ENCODE peak calls at places on chromosomes 13 and 19, in four cellular contexts. One of them, this sample, is unnamed.

GRCh38 chr13:28678809-28679208 is 19.9 kb downstream of the POMP start:
- DNase-seq in iPS DF 6.9: no peak
- DNase-seq in effector memory CD4-positive, alpha-beta T cell: no peak
- DNase-seq in upper lobe of left lung: no peak
- DNase-seq in this sample: no peak

GRCh38 chr13:99955107-99955746 is 16.3 kb downstream of the ZIC5 start:
- DNase-seq in upper lobe of left lung: no peak
- DNase-seq in effector memory CD4-positive, alpha-beta T cell: no peak
- DNase-seq in iPS DF 6.9: no peak
- DNase-seq in this sample: no peak

GRCh38 chr13:36029171-36029570 is 102.0 kb downstream of the DCLK1 start:
- DNase-seq in effector memory CD4-positive, alpha-beta T cell: no peak
- DNase-seq in iPS DF 6.9: no peak
- DNase-seq in upper lobe of left lung: no peak
- DNase-seq in this sample: no peak

GRCh38 chr19:41868120-41868988 is 8.3 kb downstream of the RPS19 start:
- DNase-seq in upper lobe of left lung: peak
- DNase-seq in effector memory CD4-positive, alpha-beta T cell: no peak
- DNase-seq in iPS DF 6.9: no peak
- DNase-seq in this sample: no peak

GRCh38 chr19:19548915-19549537 is 11.0 kb downstream of the CILP2 start:
- DNase-seq in upper lobe of left lung: no peak
- DNase-seq in effector memory CD4-positive, alpha-beta T cell: no peak
- DNase-seq in iPS DF 6.9: no peak
- DNase-seq in this sample: no peak

GRCh38 chr13:39892731-39893293 is 237.3 kb downstream of the COG6 start:
- DNase-seq in effector memory CD4-positive, alpha-beta T cell: no peak
- DNase-seq in upper lobe of left lung: no peak
- DNase-seq in iPS DF 6.9: no peak
- DNase-seq in this sample: no peak

GRCh38 chr19:35395762-35396199 is 24.9 kb downstream of the GPR42 start:
- DNase-seq in upper lobe of left lung: peak
- DNase-seq in iPS DF 6.9: no peak
- DNase-seq in effector memory CD4-positive, alpha-beta T cell: no peak
- DNase-seq in this sample: no peak

GRCh38 chr19:30310806-30311121 is 61.4 kb upstream of the ZNF536 start:
- DNase-seq in upper lobe of left lung: no peak
- DNase-seq in effector memory CD4-positive, alpha-beta T cell: no peak
- DNase-seq in iPS DF 6.9: no peak
- DNase-seq in this sample: no peak

GRCh38 chr13:110916671-110917142 is 1.8 kb upstream of the ANKRD10 start:
- DNase-seq in iPS DF 6.9: no peak
- DNase-seq in effector memory CD4-positive, alpha-beta T cell: no peak
- DNase-seq in upper lobe of left lung: no peak
- DNase-seq in this sample: no peak

GRCh38 chr13:60454425-60454824 is 57.4 kb downstream of the TDRD3 start:
- DNase-seq in effector memory CD4-positive, alpha-beta T cell: no peak
- DNase-seq in iPS DF 6.9: no peak
- DNase-seq in upper lobe of left lung: no peak
- DNase-seq in this sample: no peak

GRCh38 chr13:73317140-73317539 is 258.3 kb downstream of the KLF5 start:
- DNase-seq in upper lobe of left lung: no peak
- DNase-seq in iPS DF 6.9: no peak
- DNase-seq in effector memory CD4-positive, alpha-beta T cell: no peak
- DNase-seq in this sample: no peak

GRCh38 chr19:56654151-56654550 is 11.2 kb downstream of the SMIM17 start:
- DNase-seq in effector memory CD4-positive, alpha-beta T cell: no peak
- DNase-seq in upper lobe of left lung: no peak
- DNase-seq in iPS DF 6.9: no peak
- DNase-seq in this sample: no peak

GRCh38 chr13:35954207-35954560 is 177.0 kb downstream of the DCLK1 start:
- DNase-seq in effector memory CD4-positive, alpha-beta T cell: no peak
- DNase-seq in upper lobe of left lung: no peak
- DNase-seq in iPS DF 6.9: no peak
- DNase-seq in this sample: no peak

GRCh38 chr19:18194554-18195238 is 1.7 kb downstream of the MPV17L2 start:
- DNase-seq in effector memory CD4-positive, alpha-beta T cell: no peak
- DNase-seq in iPS DF 6.9: no peak
- DNase-seq in upper lobe of left lung: peak
- DNase-seq in this sample: peak

GRCh38 chr19:34096020-34096915 is 76.0 kb upstream of the LSM14A start:
- DNase-seq in iPS DF 6.9: no peak
- DNase-seq in upper lobe of left lung: no peak
- DNase-seq in effector memory CD4-positive, alpha-beta T cell: no peak
- DNase-seq in this sample: no peak

GRCh38 chr13:51361111-51361510 is 21.6 kb downstream of the SERPINE3 start:
- DNase-seq in effector memory CD4-positive, alpha-beta T cell: no peak
- DNase-seq in iPS DF 6.9: no peak
- DNase-seq in upper lobe of left lung: no peak
- DNase-seq in this sample: no peak

DNA sequence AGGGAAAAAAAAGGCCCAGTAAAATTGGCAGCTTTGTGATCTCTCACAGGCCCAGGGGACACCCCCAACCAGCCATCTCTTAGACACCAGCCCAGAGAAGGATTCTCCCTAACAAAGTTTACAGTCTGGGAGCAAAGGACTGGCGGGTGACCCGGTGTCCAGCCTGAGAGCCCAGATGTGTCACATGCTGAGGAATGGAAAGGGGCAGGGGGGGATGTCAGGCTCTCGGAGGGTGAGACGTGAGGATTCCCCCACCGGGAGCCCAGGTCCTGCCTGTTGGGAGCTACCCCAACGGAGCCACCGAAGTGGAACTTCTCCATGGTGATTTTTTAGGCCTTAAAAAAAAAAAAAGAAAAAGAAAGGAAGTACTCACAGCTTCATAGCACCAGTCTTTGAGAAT is 4.8 kb upstream of the CTXN1 start:
- DNase-seq in effector memory CD4-positive, alpha-beta T cell: no peak
- DNase-seq in iPS DF 6.9: no peak
- DNase-seq in upper lobe of left lung: no peak
- DNase-seq in this sample: no peak
- H3K27ac ChIP-seq in effector memory CD4-positive, alpha-beta T cell: no peak
- H3K27ac ChIP-seq in iPS DF 6.9: no peak
- H3K27ac ChIP-seq in upper lobe of left lung: no peak
- H3K27ac ChIP-seq in this sample: peak

GRCh38 chr19:3285647-3286176 is 61.3 kb downstream of the CELF5 start:
- DNase-seq in upper lobe of left lung: no peak
- DNase-seq in iPS DF 6.9: no peak
- DNase-seq in effector memory CD4-positive, alpha-beta T cell: peak
- DNase-seq in this sample: peak
- H3K4me3 ChIP-seq in upper lobe of left lung: peak
- H3K4me3 ChIP-seq in iPS DF 6.9: peak
- H3K4me3 ChIP-seq in effector memory CD4-positive, alpha-beta T cell: no peak
- H3K4me3 ChIP-seq in this sample: no peak

GRCh38 chr19:12155324-12155723 is 1.2 kb downstream of the ZNF625 start:
- DNase-seq in iPS DF 6.9: no peak
- DNase-seq in effector memory CD4-positive, alpha-beta T cell: no peak
- DNase-seq in upper lobe of left lung: no peak
- DNase-seq in this sample: no peak
- H3K27ac ChIP-seq in iPS DF 6.9: no peak
- H3K27ac ChIP-seq in effector memory CD4-positive, alpha-beta T cell: no peak
- H3K27ac ChIP-seq in upper lobe of left lung: peak
- H3K27ac ChIP-seq in this sample: peak

DNA sequence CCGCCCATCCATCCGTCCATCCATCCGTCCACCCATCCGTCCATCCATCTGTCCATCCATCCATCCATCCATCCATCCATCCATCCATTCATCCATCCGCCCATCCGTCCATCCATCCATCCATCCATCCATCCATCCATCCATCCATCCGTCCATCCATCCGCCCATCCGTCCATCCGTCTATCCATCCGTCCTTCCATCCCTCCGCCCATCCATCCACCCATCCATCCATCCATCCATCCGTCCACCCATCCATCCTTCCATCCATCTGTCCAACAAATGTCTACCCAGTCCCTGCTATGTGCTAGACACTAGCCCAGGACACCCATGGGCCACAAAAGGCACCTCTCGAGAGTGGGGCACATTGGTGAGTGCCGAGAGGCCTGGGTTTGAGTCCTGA is 15.7 kb downstream of the LRRC4B start:
- DNase-seq in iPS DF 6.9: no peak
- DNase-seq in upper lobe of left lung: no peak
- DNase-seq in effector memory CD4-positive, alpha-beta T cell: no peak
- DNase-seq in this sample: no peak
- H3K4me3 ChIP-seq in iPS DF 6.9: no peak
- H3K4me3 ChIP-seq in upper lobe of left lung: no peak
- H3K4me3 ChIP-seq in effector memory CD4-positive, alpha-beta T cell: no peak
- H3K4me3 ChIP-seq in this sample: no peak

DNA sequence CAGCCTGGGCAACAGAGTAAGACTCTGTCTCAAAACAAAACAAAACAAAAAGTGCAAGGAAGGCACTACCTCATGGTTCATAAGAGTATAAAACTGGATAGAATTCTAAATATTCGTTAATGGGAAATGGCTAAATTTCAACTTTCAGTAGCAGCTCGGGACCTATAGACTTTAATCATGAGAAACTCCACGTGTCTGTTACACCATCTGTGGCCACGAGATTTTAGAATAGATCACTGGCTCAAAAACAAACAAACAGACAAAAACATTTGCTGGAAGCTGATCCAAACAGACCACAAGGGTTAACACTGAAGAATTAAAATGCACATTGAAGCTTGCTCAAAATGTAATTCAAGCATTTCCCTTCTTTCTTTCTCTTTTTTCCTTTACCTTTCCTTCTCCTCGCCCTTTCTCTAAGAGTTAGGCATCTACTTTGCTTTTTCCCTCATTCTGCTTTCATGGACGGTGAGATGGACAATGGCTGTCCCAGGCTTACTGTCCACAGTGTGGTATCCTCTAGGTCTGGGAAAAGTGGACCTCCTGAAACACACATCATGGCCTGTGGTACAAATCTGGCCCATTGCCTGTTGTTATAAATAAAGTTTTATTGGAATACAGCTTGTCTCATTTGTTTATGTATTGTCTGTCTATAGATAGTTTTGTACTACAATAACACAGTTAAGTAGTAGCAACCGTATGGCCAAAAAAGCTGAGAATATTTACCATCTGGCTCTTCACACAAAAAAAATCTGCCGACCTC is 10.3 kb downstream of the ELAVL1 start:
- DNase-seq in iPS DF 6.9: no peak
- DNase-seq in upper lobe of left lung: no peak
- DNase-seq in effector memory CD4-positive, alpha-beta T cell: no peak
- DNase-seq in this sample: no peak
- H3K27ac ChIP-seq in iPS DF 6.9: no peak
- H3K27ac ChIP-seq in upper lobe of left lung: no peak
- H3K27ac ChIP-seq in effector memory CD4-positive, alpha-beta T cell: no peak
- H3K27ac ChIP-seq in this sample: no peak

DNA sequence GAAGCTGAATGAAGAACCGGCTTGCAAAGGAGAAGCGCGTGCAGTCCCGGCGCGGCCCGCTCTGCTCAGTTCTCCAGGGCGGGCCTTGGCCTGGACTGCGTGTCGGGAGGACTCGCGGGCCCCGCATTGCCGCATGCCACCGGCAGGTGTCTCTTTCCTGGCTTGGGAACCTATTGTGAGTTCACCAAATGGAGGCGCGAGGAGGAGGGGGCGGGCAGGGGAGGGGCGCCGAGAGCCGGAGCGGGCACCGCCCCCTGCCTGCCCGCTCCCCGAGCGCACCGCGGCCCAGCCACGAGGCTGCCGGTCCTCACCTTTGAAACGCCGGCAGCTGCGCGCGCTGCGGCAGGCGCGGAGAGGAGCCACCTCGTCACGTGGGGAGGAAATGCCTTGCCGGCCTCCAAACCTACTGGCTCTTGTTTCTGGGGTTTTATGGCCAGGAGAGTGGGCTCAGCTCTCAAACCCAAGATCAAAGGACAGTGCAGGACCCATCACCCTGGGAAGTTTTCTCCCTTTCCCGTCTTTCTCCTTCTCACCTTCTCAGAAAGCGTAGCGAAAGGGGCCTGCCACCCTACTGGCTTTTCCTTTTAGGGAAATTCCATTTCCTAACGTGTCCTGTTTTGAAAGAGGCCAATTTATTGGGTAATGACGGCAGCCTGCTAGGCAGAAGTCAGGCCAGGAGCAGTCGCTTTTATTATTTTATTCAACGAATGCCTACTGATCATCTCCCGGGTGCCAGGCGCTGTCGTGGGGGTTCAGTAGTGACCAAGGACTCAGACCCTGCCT is 13.8 kb upstream of the UBE2L5 start:
- DNase-seq in iPS DF 6.9: peak
- DNase-seq in upper lobe of left lung: peak
- DNase-seq in effector memory CD4-positive, alpha-beta T cell: peak
- DNase-seq in this sample: peak
- H3K4me3 ChIP-seq in iPS DF 6.9: no peak
- H3K4me3 ChIP-seq in upper lobe of left lung: peak
- H3K4me3 ChIP-seq in effector memory CD4-positive, alpha-beta T cell: peak
- H3K4me3 ChIP-seq in this sample: peak